ENCODE peak calls at places on chromosomes 1 and 21, in ten cellular contexts. Z, U, V, R, H, A, Q, M, G and F are unnamed samples.

GRCh38 chr1:60345621-60346020 is 272.1 kb upstream of the C1orf87 start:
- DNase-seq in Q (no peak), V (no peak), M (no peak), A (no peak), H (no peak), R (no peak), Z (no peak), G (no peak), U (no peak), F (no peak)

GRCh38 chr21:41956926-41957729 is 3.3 kb upstream of the C2CD2 start:
- DNase-seq in Q (no peak), H (no peak), A (no peak), G (no peak), V (no peak), M (peak; percentile 64), Z (peak; percentile 51), U (no peak), R (no peak), F (no peak)

GRCh38 chr1:187949567-187949966 is 1120.8 kb downstream of the PLA2G4A start:
- DNase-seq in Q (no peak), H (no peak), R (no peak), Z (no peak), U (no peak), V (no peak), M (no peak), G (no peak), A (no peak), F (no peak)

GRCh38 chr1:47104816-47105215 is 32.4 kb upstream of the CYP4A22 start:
- DNase-seq in Q (no peak), Z (no peak), G (no peak), A (no peak), R (no peak), U (no peak), H (no peak), M (no peak), V (no peak), F (no peak)

GRCh38 chr1:3956527-3957170 is 56.6 kb upstream of the C1orf174 start:
- DNase-seq in Q (no peak), A (no peak), V (no peak), H (no peak), U (no peak), G (no peak), R (no peak), Z (no peak), M (no peak), F (no peak)

GRCh38 chr1:94698341-94698740 is 121.8 kb upstream of the SLC44A3 start:
- DNase-seq in U (peak; percentile 77), H (no peak), A (no peak), Q (no peak), G (no peak), Z (peak; percentile 1), V (no peak), M (no peak), R (no peak), F (no peak)

GRCh38 chr1:229986737-229987364 is 80.2 kb upstream of the GALNT2 start:
- DNase-seq in R (no peak), Q (no peak), H (no peak), A (no peak), M (no peak), V (no peak), G (no peak), U (no peak), Z (peak; percentile 30), F (no peak)

GRCh38 chr1:161706483-161707347 is at the start of gene FCRLA:
- DNase-seq in A (no peak), H (no peak), Z (no peak), M (peak; percentile 89), R (no peak), U (peak; percentile 64), G (no peak), Q (no peak), V (no peak), F (no peak)

GRCh38 chr1:65554829-65555228 is 134.4 kb downstream of the LEPR start:
- DNase-seq in R (no peak), A (no peak), Q (peak; percentile 22), V (no peak), Z (no peak), G (no peak), H (no peak), M (no peak), U (no peak), F (no peak)